ENCODE peak calls at places on chromosomes 4 and X, in seven cellular contexts. One of them, this sample, is unnamed.

GRCh38 chr4:53043096-53043495 is 181.0 kb downstream of the RASL11B start:
- DNase-seq in K562: no peak
- DNase-seq in HepG2: no peak
- DNase-seq in H1: no peak
- DNase-seq in GM12891: no peak
- DNase-seq in GM12878: no peak
- DNase-seq in SK-N-SH: no peak
- DNase-seq in this sample: no peak

GRCh38 chrX:14027031-14027430 is 2.7 kb downstream of the GEMIN8 start:
- DNase-seq in H1: no peak
- DNase-seq in GM12878: no peak
- DNase-seq in K562: no peak
- DNase-seq in GM12891: no peak
- DNase-seq in SK-N-SH: no peak
- DNase-seq in HepG2: no peak
- DNase-seq in this sample: no peak

GRCh38 chr4:173448103-173448502 is 49.2 kb upstream of the SCRG1 start:
- DNase-seq in SK-N-SH: peak; percentile 47
- DNase-seq in GM12878: no peak
- DNase-seq in GM12891: no peak
- DNase-seq in H1: no peak
- DNase-seq in HepG2: no peak
- DNase-seq in K562: no peak
- DNase-seq in this sample: no peak

GRCh38 chr4:128191115-128191897 is 96.3 kb downstream of the PGRMC2 start:
- DNase-seq in SK-N-SH: peak; percentile 63
- DNase-seq in K562: peak; percentile 65
- DNase-seq in GM12878: peak; percentile 54
- DNase-seq in HepG2: peak; percentile 63
- DNase-seq in H1: peak; percentile 69
- DNase-seq in GM12891: peak; percentile 27
- DNase-seq in this sample: peak; percentile 39

GRCh38 chrX:68989865-68990606 is 161.2 kb downstream of the EFNB1 start:
- DNase-seq in H1: peak; percentile 58
- DNase-seq in GM12878: no peak
- DNase-seq in K562: no peak
- DNase-seq in HepG2: no peak
- DNase-seq in GM12891: no peak
- DNase-seq in SK-N-SH: peak; percentile 44
- DNase-seq in this sample: no peak

GRCh38 chrX:43218198-43218597 is 437.9 kb upstream of the MAOA start:
- DNase-seq in GM12878: no peak
- DNase-seq in H1: no peak
- DNase-seq in SK-N-SH: no peak
- DNase-seq in GM12891: no peak
- DNase-seq in HepG2: no peak
- DNase-seq in K562: no peak
- DNase-seq in this sample: no peak

GRCh38 chrX:145506225-145506624 is 258.9 kb downstream of the SPANXN1 start:
- DNase-seq in HepG2: no peak
- DNase-seq in K562: no peak
- DNase-seq in H1: no peak
- DNase-seq in GM12878: no peak
- DNase-seq in SK-N-SH: no peak
- DNase-seq in GM12891: no peak
- DNase-seq in this sample: no peak

GRCh38 chrX:43481601-43482000 is 174.5 kb upstream of the MAOA start:
- DNase-seq in H1: no peak
- DNase-seq in HepG2: no peak
- DNase-seq in GM12891: no peak
- DNase-seq in SK-N-SH: no peak
- DNase-seq in GM12878: no peak
- DNase-seq in K562: peak; percentile 2
- DNase-seq in this sample: no peak

GRCh38 chrX:6002056-6002455 is 226.6 kb downstream of the NLGN4X start:
- DNase-seq in GM12891: no peak
- DNase-seq in HepG2: no peak
- DNase-seq in K562: no peak
- DNase-seq in GM12878: no peak
- DNase-seq in H1: no peak
- DNase-seq in SK-N-SH: no peak
- DNase-seq in this sample: no peak

GRCh38 chr4:3766791-3767561 is 791 bp downstream of the ADRA2C start:
- DNase-seq in K562: no peak
- DNase-seq in GM12878: no peak
- DNase-seq in SK-N-SH: peak; percentile 75
- DNase-seq in HepG2: no peak
- DNase-seq in H1: peak; percentile 85
- DNase-seq in GM12891: no peak
- DNase-seq in this sample: no peak

GRCh38 chr4:66169341-66169740 is 499.1 kb upstream of the EPHA5 start:
- DNase-seq in GM12878: no peak
- DNase-seq in H1: no peak
- DNase-seq in HepG2: peak; percentile 11
- DNase-seq in GM12891: no peak
- DNase-seq in K562: no peak
- DNase-seq in SK-N-SH: peak; percentile 1
- DNase-seq in this sample: no peak

GRCh38 chr4:13920901-13921300 is 293.4 kb upstream of the BOD1L1 start:
- DNase-seq in H1: no peak
- DNase-seq in GM12891: no peak
- DNase-seq in SK-N-SH: no peak
- DNase-seq in K562: no peak
- DNase-seq in HepG2: peak; percentile 16
- DNase-seq in GM12878: no peak
- DNase-seq in this sample: no peak

GRCh38 chrX:308821-309520 is 9.6 kb downstream of the GTPBP6 start:
- DNase-seq in H1: no peak
- DNase-seq in GM12878: no peak
- DNase-seq in HepG2: no peak
- DNase-seq in K562: no peak
- DNase-seq in GM12891: no peak
- DNase-seq in SK-N-SH: no peak
- DNase-seq in this sample: peak; percentile 19

GRCh38 chrX:36867143-36867542 is 141.0 kb upstream of the FAM47C start:
- DNase-seq in HepG2: peak; percentile 2
- DNase-seq in GM12891: no peak
- DNase-seq in H1: no peak
- DNase-seq in GM12878: no peak
- DNase-seq in SK-N-SH: peak; percentile 5
- DNase-seq in K562: peak; percentile 2
- DNase-seq in this sample: no peak

GRCh38 chr4:164621886-164622521 is 131.9 kb upstream of the SMIM31 start:
- DNase-seq in H1: no peak
- DNase-seq in HepG2: no peak
- DNase-seq in K562: no peak
- DNase-seq in GM12878: no peak
- DNase-seq in GM12891: no peak
- DNase-seq in SK-N-SH: no peak
- DNase-seq in this sample: no peak

GRCh38 chr4:69321153-69321729 is 41.0 kb downstream of the UGT2B28 start:
- DNase-seq in HepG2: no peak
- DNase-seq in GM12891: no peak
- DNase-seq in SK-N-SH: no peak
- DNase-seq in K562: no peak
- DNase-seq in H1: no peak
- DNase-seq in GM12878: no peak
- DNase-seq in this sample: no peak

GRCh38 chrX:120517936-120518335 is 42.8 kb downstream of the CUL4B start:
- DNase-seq in H1: no peak
- DNase-seq in SK-N-SH: no peak
- DNase-seq in K562: no peak
- DNase-seq in GM12891: no peak
- DNase-seq in HepG2: no peak
- DNase-seq in GM12878: no peak
- DNase-seq in this sample: no peak

GRCh38 chr4:24805036-24805435 is 9.7 kb downstream of the SOD3 start:
- DNase-seq in SK-N-SH: no peak
- DNase-seq in GM12891: no peak
- DNase-seq in K562: no peak
- DNase-seq in HepG2: no peak
- DNase-seq in H1: no peak
- DNase-seq in GM12878: no peak
- DNase-seq in this sample: no peak

GRCh38 chr4:185730387-185730786 is 81.6 kb downstream of the SORBS2 start:
- DNase-seq in GM12878: no peak
- DNase-seq in K562: peak; percentile 10
- DNase-seq in SK-N-SH: no peak
- DNase-seq in HepG2: no peak
- DNase-seq in GM12891: no peak
- DNase-seq in H1: no peak
- DNase-seq in this sample: no peak

GRCh38 chr4:61202638-61203495 is 2.7 kb downstream of the ADGRL3 start:
- DNase-seq in H1: peak; percentile 63
- DNase-seq in SK-N-SH: peak; percentile 32
- DNase-seq in GM12878: no peak
- DNase-seq in K562: no peak
- DNase-seq in HepG2: no peak
- DNase-seq in GM12891: peak; percentile 4
- DNase-seq in this sample: peak; percentile 1

GRCh38 chr4:67638157-67638556 is 62.8 kb downstream of the UBA6 start:
- DNase-seq in H1: no peak
- DNase-seq in GM12891: no peak
- DNase-seq in GM12878: no peak
- DNase-seq in HepG2: no peak
- DNase-seq in K562: no peak
- DNase-seq in SK-N-SH: no peak
- DNase-seq in this sample: no peak

GRCh38 chr4:63458010-63458409 is 951.2 kb downstream of the TECRL start:
- DNase-seq in HepG2: no peak
- DNase-seq in SK-N-SH: no peak
- DNase-seq in GM12878: no peak
- DNase-seq in K562: no peak
- DNase-seq in H1: no peak
- DNase-seq in GM12891: no peak
- DNase-seq in this sample: no peak

GRCh38 chrX:129433461-129433860 is 89.8 kb downstream of the SMARCA1 start:
- DNase-seq in K562: no peak
- DNase-seq in GM12891: no peak
- DNase-seq in H1: no peak
- DNase-seq in SK-N-SH: no peak
- DNase-seq in HepG2: peak; percentile 6
- DNase-seq in GM12878: no peak
- DNase-seq in this sample: no peak

GRCh38 chr4:176792348-176793059 is at the start of gene VEGFC:
- DNase-seq in HepG2: peak; percentile 3
- DNase-seq in H1: peak; percentile 72
- DNase-seq in GM12878: no peak
- DNase-seq in SK-N-SH: peak; percentile 79
- DNase-seq in K562: no peak
- DNase-seq in GM12891: peak; percentile 30
- DNase-seq in this sample: peak; percentile 14

GRCh38 chrX:9530848-9531274 is 66.0 kb downstream of the TBL1X start:
- DNase-seq in SK-N-SH: peak; percentile 81
- DNase-seq in GM12878: no peak
- DNase-seq in HepG2: peak; percentile 60
- DNase-seq in GM12891: peak; percentile 36
- DNase-seq in H1: peak; percentile 53
- DNase-seq in K562: peak; percentile 81
- DNase-seq in this sample: peak; percentile 46

GRCh38 chr4:152634110-152634760 is 45.6 kb downstream of the TMEM154 start:
- DNase-seq in H1: no peak
- DNase-seq in GM12878: no peak
- DNase-seq in GM12891: no peak
- DNase-seq in HepG2: peak; percentile 65
- DNase-seq in SK-N-SH: no peak
- DNase-seq in K562: no peak
- DNase-seq in this sample: no peak

GRCh38 chr4:7392438-7393374 is 42.0 kb downstream of the PSAPL1 start:
- DNase-seq in K562: no peak
- DNase-seq in SK-N-SH: peak; percentile 8
- DNase-seq in GM12878: no peak
- DNase-seq in GM12891: no peak
- DNase-seq in HepG2: no peak
- DNase-seq in H1: peak; percentile 41
- DNase-seq in this sample: no peak

GRCh38 chr4:95910749-95911148 is 70.9 kb downstream of the PDHA2 start:
- DNase-seq in HepG2: no peak
- DNase-seq in SK-N-SH: no peak
- DNase-seq in K562: no peak
- DNase-seq in H1: no peak
- DNase-seq in GM12878: no peak
- DNase-seq in GM12891: no peak
- DNase-seq in this sample: no peak

GRCh38 chr4:96677499-96677898 is 837.6 kb downstream of the PDHA2 start:
- DNase-seq in H1: no peak
- DNase-seq in SK-N-SH: no peak
- DNase-seq in GM12891: no peak
- DNase-seq in K562: no peak
- DNase-seq in HepG2: no peak
- DNase-seq in GM12878: no peak
- DNase-seq in this sample: no peak

GRCh38 chr4:26238782-26239647 is 81.8 kb upstream of the RBPJ start:
- DNase-seq in GM12878: no peak
- DNase-seq in HepG2: peak; percentile 8
- DNase-seq in GM12891: no peak
- DNase-seq in SK-N-SH: no peak
- DNase-seq in K562: no peak
- DNase-seq in H1: no peak
- DNase-seq in this sample: no peak
- TF ChIP-seq TAF1 in GM12878: no peak
- TF ChIP-seq TAF1 in HepG2: no peak
- TF ChIP-seq TAF1 in GM12891: no peak
- TF ChIP-seq TAF1 in SK-N-SH: no peak
- TF ChIP-seq TAF1 in K562: no peak
- TF ChIP-seq TAF1 in H1: no peak
- TF ChIP-seq TAF1 in this sample: no peak

DNA sequence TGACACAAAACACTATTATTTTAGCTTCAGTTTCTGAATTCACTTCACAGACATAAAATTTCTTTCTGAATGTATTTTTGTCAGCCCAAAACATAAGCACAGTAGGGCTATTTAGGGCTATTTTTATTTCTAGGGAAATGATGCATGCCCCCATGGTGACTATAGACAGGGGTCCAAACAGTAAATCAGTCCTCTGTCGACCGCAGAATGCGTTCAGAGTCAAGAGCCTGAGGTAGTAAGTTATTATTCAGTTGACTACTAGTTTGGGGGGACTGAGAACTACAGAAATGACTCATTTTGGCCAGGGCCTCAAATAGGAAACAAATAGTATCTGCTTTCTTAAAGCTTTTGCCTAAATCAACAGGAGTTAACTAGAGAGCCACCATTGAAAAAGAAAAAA is 414.4 kb downstream of the AFF2 start:
- DNase-seq in GM12878: peak; percentile 72
- DNase-seq in K562: no peak
- DNase-seq in H1: no peak
- DNase-seq in HepG2: no peak
- DNase-seq in SK-N-SH: no peak
- DNase-seq in GM12891: no peak
- DNase-seq in this sample: peak; percentile 11
- TF ChIP-seq TAF1 in GM12878: no peak
- TF ChIP-seq TAF1 in K562: no peak
- TF ChIP-seq TAF1 in H1: no peak
- TF ChIP-seq TAF1 in HepG2: no peak
- TF ChIP-seq TAF1 in SK-N-SH: no peak
- TF ChIP-seq TAF1 in GM12891: no peak
- TF ChIP-seq TAF1 in this sample: no peak

GRCh38 chrX:19354625-19355024 is 10.9 kb downstream of the PDHA1 start:
- DNase-seq in GM12891: no peak
- DNase-seq in SK-N-SH: no peak
- DNase-seq in HepG2: no peak
- DNase-seq in H1: no peak
- DNase-seq in GM12878: no peak
- DNase-seq in K562: no peak
- DNase-seq in this sample: no peak
- TF ChIP-seq TAF1 in GM12891: no peak
- TF ChIP-seq TAF1 in SK-N-SH: no peak
- TF ChIP-seq TAF1 in HepG2: no peak
- TF ChIP-seq TAF1 in H1: no peak
- TF ChIP-seq TAF1 in GM12878: no peak
- TF ChIP-seq TAF1 in K562: no peak
- TF ChIP-seq TAF1 in this sample: no peak

GRCh38 chrX:71872542-71873458 is 37.8 kb upstream of the NHSL2 start:
- DNase-seq in K562: no peak
- DNase-seq in GM12891: no peak
- DNase-seq in GM12878: no peak
- DNase-seq in SK-N-SH: no peak
- DNase-seq in HepG2: no peak
- DNase-seq in H1: no peak
- DNase-seq in this sample: no peak
- TF ChIP-seq TAF1 in K562: no peak
- TF ChIP-seq TAF1 in GM12891: no peak
- TF ChIP-seq TAF1 in GM12878: no peak
- TF ChIP-seq TAF1 in SK-N-SH: no peak
- TF ChIP-seq TAF1 in HepG2: no peak
- TF ChIP-seq TAF1 in H1: no peak
- TF ChIP-seq TAF1 in this sample: no peak

This sample was measured in GM12892.